ENCODE peak calls at places on chromosomes 4 and X, in nine cellular contexts. E is OCI-LY7, H is astrocyte of the cerebellum, G is suprapubic skin, F is transverse colon, D is MCF 10A, T is PC-3, P is fibroblast of pulmonary artery, M is left lung. A is an unnamed sample.

GRCh38 chrX:22674947-22675346 is 324.8 kb upstream of the DDX53 start:
- DNase-seq in E (no peak), H (no peak), G (no peak), F (no peak), D (no peak), T (no peak), P (no peak), M (no peak), A (no peak)

GRCh38 chr4:53702334-53703266 is 111.3 kb upstream of the LNX1 start:
- DNase-seq in E (peak; percentile 87), H (no peak), G (peak; percentile 88), F (peak; percentile 82), D (peak; percentile 92), T (peak; percentile 86), P (peak; percentile 89), M (peak; percentile 75), A (peak; percentile 49)

GRCh38 chrX:18875256-18875878 is 108.5 kb downstream of the PHKA2 start:
- DNase-seq in E (no peak), H (no peak), G (no peak), F (no peak), D (no peak), T (no peak), P (no peak), M (no peak), A (no peak)

GRCh38 chr4:15398732-15399131 is 29.1 kb upstream of the C1QTNF7 start:
- DNase-seq in E (no peak), H (no peak), G (no peak), F (no peak), D (peak; percentile 74), T (no peak), P (no peak), M (no peak), A (no peak)

GRCh38 chr4:81652069-81652478 is 180.4 kb upstream of the RASGEF1B start:
- DNase-seq in E (no peak), H (no peak), G (no peak), F (no peak), D (no peak), T (no peak), P (peak; percentile 15), M (no peak), A (no peak)

GRCh38 chr4:8143392-8144140 is 15.0 kb downstream of the ABLIM2 start:
- DNase-seq in E (no peak), H (no peak), G (no peak), F (no peak), D (no peak), T (no peak), P (no peak), M (no peak), A (no peak)

GRCh38 chr4:153146031-153146430 is 58.2 kb upstream of the TRIM2 start:
- DNase-seq in E (no peak), H (no peak), G (no peak), F (no peak), D (no peak), T (no peak), P (no peak), M (no peak), A (no peak)

GRCh38 chr4:153233761-153234371 is 29.6 kb downstream of the TRIM2 start:
- DNase-seq in E (no peak), H (peak; percentile 81), G (no peak), F (peak; percentile 26), D (peak; percentile 95), T (peak; percentile 90), P (peak; percentile 88), M (no peak), A (no peak)

GRCh38 chr4:153023692-153024394 is 87.7 kb downstream of the FHDC1 start:
- DNase-seq in E (no peak), H (no peak), G (no peak), F (peak; percentile 14), D (peak; percentile 53), T (no peak), P (no peak), M (no peak), A (no peak)

GRCh38 chrX:34873500-34874225 is 68.9 kb upstream of the FAM47B start:
- DNase-seq in E (no peak), H (no peak), G (no peak), F (no peak), D (no peak), T (peak; percentile 63), P (peak; percentile 42), M (no peak), A (no peak)

GRCh38 chrX:19625612-19626011 is 110.3 kb upstream of the MAP3K15 start:
- DNase-seq in E (no peak), H (no peak), G (no peak), F (peak; percentile 25), D (peak; percentile 52), T (peak; percentile 81), P (no peak), M (no peak), A (no peak)

GRCh38 chr4:155889036-155889793 is 14.3 kb upstream of the TDO2 start:
- DNase-seq in E (no peak), H (peak; percentile 77), G (no peak), F (no peak), D (peak; percentile 90), T (peak; percentile 22), P (peak; percentile 96), M (no peak), A (no peak)

GRCh38 chr4:149371021-149371420 is 444.6 kb downstream of the IQCM start:
- DNase-seq in E (peak; percentile 45), H (peak; percentile 47), G (no peak), F (peak; percentile 10), D (peak; percentile 72), T (peak; percentile 65), P (peak; percentile 83), M (no peak), A (peak; percentile 17)

GRCh38 chrX:139881572-139881971 is 51.3 kb downstream of the ATP11C start:
- DNase-seq in E (no peak), H (no peak), G (no peak), F (no peak), D (peak; percentile 11), T (peak; percentile 52), P (peak; percentile 87), M (no peak), A (no peak)

DNA sequence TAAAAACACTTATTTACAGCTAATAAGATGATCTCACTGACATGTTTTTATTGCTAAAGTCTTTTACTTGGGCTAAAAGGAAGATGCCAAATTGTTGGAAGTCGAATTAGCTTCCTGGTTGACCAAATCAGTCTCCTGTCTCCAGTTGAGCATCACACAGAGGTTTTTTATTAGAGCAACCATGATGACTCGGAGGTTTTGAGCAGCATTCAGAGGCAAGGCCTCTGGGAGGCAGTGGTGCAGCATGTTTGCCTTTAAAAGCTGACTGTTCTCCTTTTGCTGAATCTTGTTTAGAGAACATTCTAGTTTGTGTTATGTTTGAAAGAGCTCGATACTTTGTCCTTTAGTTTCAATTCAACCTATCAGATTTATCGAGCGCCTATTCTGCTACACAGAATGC is 2.1 kb downstream of the UCHL1 start:
- DNase-seq in E (peak; percentile 71), H (peak; percentile 40), G (no peak), F (no peak), D (peak; percentile 68), T (peak; percentile 69), P (peak; percentile 73), M (no peak), A (no peak)
- TF ChIP-seq CTCF in E (peak; percentile 71), H (peak; percentile 58), G (no peak), F (no peak), D (peak; percentile 52), T (peak; percentile 64), P (peak; percentile 51), M (peak; percentile 26), A (no peak)

DNA sequence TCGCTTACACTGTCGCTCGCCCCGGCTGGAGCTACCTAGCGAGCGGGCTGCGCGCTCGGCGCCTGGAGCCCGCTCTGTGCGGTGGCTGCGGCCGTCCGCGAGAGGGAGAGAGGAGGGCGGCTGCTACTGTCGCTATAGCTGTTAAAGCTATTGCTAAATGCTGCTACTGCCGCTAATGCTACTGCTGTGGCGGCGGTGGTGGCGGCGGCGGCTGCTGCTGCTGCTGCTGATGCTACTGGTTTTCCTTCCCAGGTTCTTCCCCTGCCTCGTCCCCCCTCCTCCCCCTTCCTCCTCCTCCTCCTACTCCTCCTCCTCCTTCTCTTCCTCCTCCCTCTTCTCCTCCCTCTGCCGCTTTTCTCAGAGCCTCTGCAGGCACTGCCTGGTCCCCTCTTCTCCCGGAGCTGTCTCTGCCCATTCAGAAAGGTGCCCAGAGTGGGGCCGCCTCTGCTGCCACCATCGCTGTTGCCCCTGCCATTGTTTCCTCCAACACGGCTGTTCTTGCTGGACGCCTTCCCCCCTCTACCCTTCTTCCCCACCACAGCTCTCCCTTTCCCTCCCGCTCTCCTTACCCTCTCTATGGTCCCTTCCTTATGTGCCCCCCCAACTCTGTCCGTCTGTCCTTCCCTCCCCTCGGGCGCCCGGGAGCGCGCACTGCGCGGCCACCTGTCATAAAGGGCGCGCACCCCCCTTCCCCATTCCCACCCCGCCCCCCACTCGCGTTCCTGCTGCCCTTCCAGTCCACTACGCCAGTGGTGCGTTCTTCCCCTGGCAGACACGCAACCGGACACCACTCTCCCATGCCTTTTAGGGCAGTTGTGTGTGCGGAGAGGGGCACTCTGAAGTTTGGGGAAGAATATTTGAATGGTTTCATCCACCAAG is at the start of gene NEXMIF:
- DNase-seq in E (no peak), H (no peak), G (no peak), F (peak; percentile 38), D (no peak), T (peak; percentile 19), P (peak; percentile 7), M (no peak), A (peak; percentile 60)
- TF ChIP-seq CTCF in E (no peak), H (peak; percentile 24), G (peak; percentile 26), F (peak; percentile 17), D (no peak), T (no peak), P (no peak), M (no peak), A (no peak)

DNA sequence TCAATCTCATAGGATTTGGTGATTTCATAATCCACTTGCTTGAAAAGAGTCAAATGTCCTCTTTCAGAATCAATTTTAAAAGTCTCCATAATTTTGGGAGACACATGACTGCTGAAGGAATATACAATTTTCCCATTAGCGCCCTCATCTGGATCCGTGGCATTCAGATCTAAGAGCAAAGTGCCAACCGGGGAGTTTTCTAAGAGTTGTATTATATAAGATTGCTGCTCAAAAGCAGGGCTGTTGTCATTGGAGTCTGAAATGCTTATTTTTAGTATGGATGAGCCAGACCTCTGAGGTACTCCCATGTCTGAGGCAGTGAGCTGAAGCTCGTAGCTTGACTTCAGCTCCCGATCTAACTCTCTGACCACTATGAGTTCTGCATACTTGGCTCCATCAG is 1.2 kb downstream of the PCDH18 start:
- DNase-seq in E (no peak), H (no peak), G (no peak), F (no peak), D (no peak), T (peak; percentile 45), P (peak; percentile 67), M (no peak), A (no peak)
- TF ChIP-seq CTCF in E (peak; percentile 21), H (peak; percentile 63), G (peak; percentile 12), F (peak; percentile 35), D (no peak), T (peak; percentile 71), P (peak; percentile 71), M (no peak), A (no peak)

DNA sequence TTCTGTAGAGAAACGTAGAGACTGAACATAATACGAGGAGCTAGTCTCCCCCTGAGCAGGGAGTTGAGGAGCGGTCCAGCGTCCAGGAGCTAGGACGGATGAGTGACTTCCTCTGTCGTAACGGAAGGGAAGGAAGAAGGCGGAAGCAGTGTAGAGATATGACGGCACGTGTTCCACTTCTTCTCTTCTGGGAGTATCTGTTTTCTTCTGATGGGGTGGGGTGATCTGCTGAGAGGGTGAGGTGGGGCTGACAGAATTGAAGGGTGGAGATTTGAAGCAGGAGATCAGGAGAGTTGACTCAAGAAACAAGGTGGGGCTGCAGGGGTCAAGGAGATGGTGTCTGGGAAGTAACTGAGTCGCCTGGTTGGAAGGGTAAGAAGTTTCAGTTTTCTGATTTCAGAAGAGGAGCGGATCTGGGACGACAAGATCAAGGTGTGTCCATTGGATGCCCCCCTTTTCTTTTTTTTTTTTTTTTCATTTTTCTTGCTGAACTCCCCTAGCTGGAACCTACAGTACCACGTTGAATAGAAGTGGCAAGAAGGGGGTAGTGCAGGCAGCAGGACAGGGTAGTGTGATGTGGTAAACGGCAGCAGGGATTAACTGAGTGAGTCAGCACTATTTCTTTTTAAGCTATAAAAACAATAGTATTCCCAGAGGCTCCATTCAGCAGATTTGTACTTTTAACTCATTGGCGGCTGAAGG is 50.7 kb upstream of the SETD7 start:
- DNase-seq in E (no peak), H (no peak), G (no peak), F (no peak), D (peak; percentile 74), T (peak; percentile 54), P (peak; percentile 59), M (no peak), A (no peak)
- TF ChIP-seq CTCF in E (no peak), H (no peak), G (peak; percentile 15), F (no peak), D (no peak), T (no peak), P (peak; percentile 18), M (no peak), A (no peak)